ENCODE peak calls at places on chromosomes 7 and 10, in six cellular contexts. One of them, this sample, is unnamed.

GRCh38 chr7:54833021-54833467 is 74.0 kb upstream of the SEC61G start:
- DNase-seq in NCI-H1092 treated with DMSO at 0.1 percent for 48 hours: peak; percentile 54
- DNase-seq in stimulated activated CD4-positive, alpha-beta T cell treated with anti-CD3 and anti-CD28 coated beads, Interleukin-2, amount 100 ng/mL, for 24 hours: no peak
- DNase-seq in NCI-H2029: peak; percentile 33
- DNase-seq in midbrain: peak; percentile 6
- DNase-seq in hypothalamus: peak; percentile 57
- DNase-seq in this sample: no peak

GRCh38 chr10:17286562-17287089 is 58.6 kb downstream of the VIM start:
- DNase-seq in NCI-H1092 treated with DMSO at 0.1 percent for 48 hours: no peak
- DNase-seq in stimulated activated CD4-positive, alpha-beta T cell treated with anti-CD3 and anti-CD28 coated beads, Interleukin-2, amount 100 ng/mL, for 24 hours: no peak
- DNase-seq in NCI-H2029: no peak
- DNase-seq in midbrain: no peak
- DNase-seq in hypothalamus: no peak
- DNase-seq in this sample: no peak

GRCh38 chr10:116183733-116184447 is 89.1 kb downstream of the GFRA1 start:
- DNase-seq in NCI-H1092 treated with DMSO at 0.1 percent for 48 hours: no peak
- DNase-seq in stimulated activated CD4-positive, alpha-beta T cell treated with anti-CD3 and anti-CD28 coated beads, Interleukin-2, amount 100 ng/mL, for 24 hours: no peak
- DNase-seq in NCI-H2029: no peak
- DNase-seq in midbrain: no peak
- DNase-seq in hypothalamus: no peak
- DNase-seq in this sample: no peak

GRCh38 chr7:157402911-157403534 is 66.2 kb downstream of the DNAJB6 start:
- DNase-seq in NCI-H1092 treated with DMSO at 0.1 percent for 48 hours: no peak
- DNase-seq in stimulated activated CD4-positive, alpha-beta T cell treated with anti-CD3 and anti-CD28 coated beads, Interleukin-2, amount 100 ng/mL, for 24 hours: no peak
- DNase-seq in NCI-H2029: no peak
- DNase-seq in midbrain: no peak
- DNase-seq in hypothalamus: no peak
- DNase-seq in this sample: no peak

GRCh38 chr7:15042285-15042684 is 139.7 kb upstream of the DGKB start:
- DNase-seq in NCI-H1092 treated with DMSO at 0.1 percent for 48 hours: no peak
- DNase-seq in stimulated activated CD4-positive, alpha-beta T cell treated with anti-CD3 and anti-CD28 coated beads, Interleukin-2, amount 100 ng/mL, for 24 hours: no peak
- DNase-seq in NCI-H2029: no peak
- DNase-seq in midbrain: no peak
- DNase-seq in hypothalamus: no peak
- DNase-seq in this sample: no peak

GRCh38 chr7:21318190-21318915 is 109.5 kb upstream of the SP4 start:
- DNase-seq in NCI-H1092 treated with DMSO at 0.1 percent for 48 hours: no peak
- DNase-seq in stimulated activated CD4-positive, alpha-beta T cell treated with anti-CD3 and anti-CD28 coated beads, Interleukin-2, amount 100 ng/mL, for 24 hours: no peak
- DNase-seq in NCI-H2029: no peak
- DNase-seq in midbrain: no peak
- DNase-seq in hypothalamus: no peak
- DNase-seq in this sample: no peak

GRCh38 chr10:113680172-113681111 is 730 bp downstream of the CASP7 start:
- DNase-seq in NCI-H1092 treated with DMSO at 0.1 percent for 48 hours: peak; percentile 5
- DNase-seq in stimulated activated CD4-positive, alpha-beta T cell treated with anti-CD3 and anti-CD28 coated beads, Interleukin-2, amount 100 ng/mL, for 24 hours: peak; percentile 40
- DNase-seq in NCI-H2029: no peak
- DNase-seq in midbrain: no peak
- DNase-seq in hypothalamus: peak; percentile 24
- DNase-seq in this sample: peak; percentile 16

GRCh38 chr7:3154881-3155494 is 111.3 kb upstream of the CARD11 start:
- DNase-seq in NCI-H1092 treated with DMSO at 0.1 percent for 48 hours: peak; percentile 52
- DNase-seq in stimulated activated CD4-positive, alpha-beta T cell treated with anti-CD3 and anti-CD28 coated beads, Interleukin-2, amount 100 ng/mL, for 24 hours: peak; percentile 57
- DNase-seq in NCI-H2029: no peak
- DNase-seq in midbrain: peak; percentile 1
- DNase-seq in hypothalamus: no peak
- DNase-seq in this sample: peak; percentile 46

GRCh38 chr10:102744374-102745051 is 765 bp downstream of the WBP1L start:
- DNase-seq in NCI-H1092 treated with DMSO at 0.1 percent for 48 hours: no peak
- DNase-seq in stimulated activated CD4-positive, alpha-beta T cell treated with anti-CD3 and anti-CD28 coated beads, Interleukin-2, amount 100 ng/mL, for 24 hours: no peak
- DNase-seq in NCI-H2029: no peak
- DNase-seq in midbrain: no peak
- DNase-seq in hypothalamus: peak; percentile 16
- DNase-seq in this sample: no peak

GRCh38 chr10:69316313-69317059 is 38.2 kb downstream of the HK1 start:
- DNase-seq in NCI-H1092 treated with DMSO at 0.1 percent for 48 hours: no peak
- DNase-seq in stimulated activated CD4-positive, alpha-beta T cell treated with anti-CD3 and anti-CD28 coated beads, Interleukin-2, amount 100 ng/mL, for 24 hours: no peak
- DNase-seq in NCI-H2029: no peak
- DNase-seq in midbrain: no peak
- DNase-seq in hypothalamus: no peak
- DNase-seq in this sample: no peak

GRCh38 chr10:120253131-120253530 is 203.9 kb upstream of the PLPP4 start:
- DNase-seq in NCI-H1092 treated with DMSO at 0.1 percent for 48 hours: no peak
- DNase-seq in stimulated activated CD4-positive, alpha-beta T cell treated with anti-CD3 and anti-CD28 coated beads, Interleukin-2, amount 100 ng/mL, for 24 hours: no peak
- DNase-seq in NCI-H2029: no peak
- DNase-seq in midbrain: no peak
- DNase-seq in hypothalamus: no peak
- DNase-seq in this sample: no peak

GRCh38 chr7:157990226-157990877 is 597.3 kb downstream of the PTPRN2 start:
- DNase-seq in NCI-H1092 treated with DMSO at 0.1 percent for 48 hours: no peak
- DNase-seq in stimulated activated CD4-positive, alpha-beta T cell treated with anti-CD3 and anti-CD28 coated beads, Interleukin-2, amount 100 ng/mL, for 24 hours: no peak
- DNase-seq in NCI-H2029: peak; percentile 7
- DNase-seq in midbrain: no peak
- DNase-seq in hypothalamus: no peak
- DNase-seq in this sample: no peak

GRCh38 chr7:131302876-131303707 is 24.6 kb upstream of the MKLN1 start:
- DNase-seq in NCI-H1092 treated with DMSO at 0.1 percent for 48 hours: no peak
- DNase-seq in stimulated activated CD4-positive, alpha-beta T cell treated with anti-CD3 and anti-CD28 coated beads, Interleukin-2, amount 100 ng/mL, for 24 hours: peak; percentile 7
- DNase-seq in NCI-H2029: peak; percentile 37
- DNase-seq in midbrain: peak; percentile 41
- DNase-seq in hypothalamus: no peak
- DNase-seq in this sample: no peak

GRCh38 chr10:75607576-75607975 is 176.2 kb downstream of the LRMDA start:
- DNase-seq in NCI-H1092 treated with DMSO at 0.1 percent for 48 hours: no peak
- DNase-seq in stimulated activated CD4-positive, alpha-beta T cell treated with anti-CD3 and anti-CD28 coated beads, Interleukin-2, amount 100 ng/mL, for 24 hours: no peak
- DNase-seq in NCI-H2029: no peak
- DNase-seq in midbrain: no peak
- DNase-seq in hypothalamus: no peak
- DNase-seq in this sample: no peak

GRCh38 chr7:103114576-103115008 is 34.3 kb downstream of the NAPEPLD start:
- DNase-seq in NCI-H1092 treated with DMSO at 0.1 percent for 48 hours: no peak
- DNase-seq in stimulated activated CD4-positive, alpha-beta T cell treated with anti-CD3 and anti-CD28 coated beads, Interleukin-2, amount 100 ng/mL, for 24 hours: no peak
- DNase-seq in NCI-H2029: no peak
- DNase-seq in midbrain: peak; percentile 70
- DNase-seq in hypothalamus: no peak
- DNase-seq in this sample: no peak

GRCh38 chr7:133109816-133110215 is 27.9 kb upstream of the CHCHD3 start:
- DNase-seq in NCI-H1092 treated with DMSO at 0.1 percent for 48 hours: no peak
- DNase-seq in stimulated activated CD4-positive, alpha-beta T cell treated with anti-CD3 and anti-CD28 coated beads, Interleukin-2, amount 100 ng/mL, for 24 hours: no peak
- DNase-seq in NCI-H2029: no peak
- DNase-seq in midbrain: no peak
- DNase-seq in hypothalamus: no peak
- DNase-seq in this sample: no peak

GRCh38 chr7:46757006-46757405 is 824.9 kb downstream of the TNS3 start:
- DNase-seq in NCI-H1092 treated with DMSO at 0.1 percent for 48 hours: no peak
- DNase-seq in stimulated activated CD4-positive, alpha-beta T cell treated with anti-CD3 and anti-CD28 coated beads, Interleukin-2, amount 100 ng/mL, for 24 hours: no peak
- DNase-seq in NCI-H2029: no peak
- DNase-seq in midbrain: no peak
- DNase-seq in hypothalamus: no peak
- DNase-seq in this sample: no peak

GRCh38 chr7:135102372-135102771 is 45.5 kb upstream of the TMEM140 start:
- DNase-seq in NCI-H1092 treated with DMSO at 0.1 percent for 48 hours: no peak
- DNase-seq in stimulated activated CD4-positive, alpha-beta T cell treated with anti-CD3 and anti-CD28 coated beads, Interleukin-2, amount 100 ng/mL, for 24 hours: no peak
- DNase-seq in NCI-H2029: no peak
- DNase-seq in midbrain: no peak
- DNase-seq in hypothalamus: no peak
- DNase-seq in this sample: no peak

GRCh38 chr10:21364196-21365114 is 161.0 kb downstream of the SKIDA1 start:
- DNase-seq in NCI-H1092 treated with DMSO at 0.1 percent for 48 hours: no peak
- DNase-seq in stimulated activated CD4-positive, alpha-beta T cell treated with anti-CD3 and anti-CD28 coated beads, Interleukin-2, amount 100 ng/mL, for 24 hours: no peak
- DNase-seq in NCI-H2029: no peak
- DNase-seq in midbrain: no peak
- DNase-seq in hypothalamus: peak; percentile 1
- DNase-seq in this sample: no peak

GRCh38 chr10:133464582-133465031 is 10.9 kb downstream of the SCART1 start:
- DNase-seq in NCI-H1092 treated with DMSO at 0.1 percent for 48 hours: no peak
- DNase-seq in stimulated activated CD4-positive, alpha-beta T cell treated with anti-CD3 and anti-CD28 coated beads, Interleukin-2, amount 100 ng/mL, for 24 hours: no peak
- DNase-seq in NCI-H2029: no peak
- DNase-seq in midbrain: no peak
- DNase-seq in hypothalamus: no peak
- DNase-seq in this sample: no peak

GRCh38 chr7:50349963-50350944 is 45.7 kb downstream of the IKZF1 start:
- DNase-seq in NCI-H1092 treated with DMSO at 0.1 percent for 48 hours: no peak
- DNase-seq in stimulated activated CD4-positive, alpha-beta T cell treated with anti-CD3 and anti-CD28 coated beads, Interleukin-2, amount 100 ng/mL, for 24 hours: peak; percentile 82
- DNase-seq in NCI-H2029: no peak
- DNase-seq in midbrain: no peak
- DNase-seq in hypothalamus: no peak
- DNase-seq in this sample: peak; percentile 65